ENCODE peak calls at places on chromosomes 11 and 22, in five cellular contexts. V is A549, Z is HepG2, X is GM12878, E is K562. G is an unnamed sample.

GRCh38 chr22:25085930-25086901 is 113.4 kb upstream of the CRYBB3 start:
- DNase-seq in V (no peak), Z (peak), X (peak), E (no peak), G (no peak)

GRCh38 chr11:61769169-61769920 is 16.9 kb downstream of the MYRF start:
- DNase-seq in V (peak), Z (peak), X (no peak), E (peak), G (no peak)

GRCh38 chr11:2178906-2179494 is 7.4 kb upstream of the TH start:
- DNase-seq in V (no peak), Z (peak), X (no peak), E (no peak), G (no peak)

GRCh38 chr22:11627436-11627797 is 3900.6 kb upstream of the OR11H1 start:
- DNase-seq in V (no peak), Z (no peak), X (no peak), E (no peak), G (no peak)

GRCh38 chr22:19998232-19998951 is 18.2 kb downstream of the ARVCF start:
- DNase-seq in V (no peak), Z (no peak), X (no peak), E (no peak), G (no peak)

GRCh38 chr11:57213282-57214086 is 23.6 kb downstream of the APLNR start:
- DNase-seq in V (no peak), Z (no peak), X (no peak), E (no peak), G (no peak)

GRCh38 chr22:34437140-34437539 is 516.9 kb upstream of the LARGE1 start:
- DNase-seq in V (no peak), Z (no peak), X (no peak), E (no peak), G (no peak)

GRCh38 chr11:65891180-65892136 is 985 bp downstream of the CCDC85B start:
- DNase-seq in V (peak), Z (peak), X (no peak), E (peak), G (no peak)

GRCh38 chr11:30697032-30697431 is 110.9 kb upstream of the MPPED2 start:
- DNase-seq in V (no peak), Z (no peak), X (no peak), E (no peak), G (no peak)

GRCh38 chr11:102940714-102941588 is 14.6 kb downstream of the MMP13 start:
- DNase-seq in V (peak), Z (peak), X (peak), E (peak), G (no peak)

GRCh38 chr22:26362471-26362870 is 66.6 kb upstream of the ASPHD2 start:
- DNase-seq in V (no peak), Z (no peak), X (no peak), E (no peak), G (no peak)

GRCh38 chr22:38870791-38871359 is 1.1 kb downstream of the CBX6 start:
- DNase-seq in V (no peak), Z (no peak), X (no peak), E (no peak), G (no peak)

GRCh38 chr22:30867746-30868662 is 100.6 kb downstream of the MORC2 start:
- DNase-seq in V (no peak), Z (no peak), X (no peak), E (no peak), G (no peak)

GRCh38 chr11:74702383-74703007 is 28.7 kb downstream of the CHRDL2 start:
- DNase-seq in V (peak), Z (peak), X (no peak), E (peak), G (peak)

GRCh38 chr11:125881291-125881690 is 6.2 kb upstream of the HYLS1 start:
- DNase-seq in V (no peak), Z (no peak), X (no peak), E (no peak), G (no peak)

GRCh38 chr11:107139396-107139795 is 121.1 kb upstream of the GUCY1A2 start:
- DNase-seq in V (no peak), Z (no peak), X (no peak), E (no peak), G (no peak)

GRCh38 chr11:8948901-8949300 is 6.1 kb upstream of the ASCL3 start:
- DNase-seq in V (no peak), Z (no peak), X (no peak), E (no peak), G (no peak)

GRCh38 chr11:2976289-2977063 is 15.7 kb downstream of the NAP1L4 start:
- DNase-seq in V (no peak), Z (no peak), X (no peak), E (no peak), G (no peak)

GRCh38 chr22:23147632-23148387 is 2.5 kb downstream of the RAB36 start:
- DNase-seq in V (no peak), Z (peak), X (no peak), E (no peak), G (no peak)

GRCh38 chr22:43228330-43228729 is 41.4 kb upstream of the TTLL12 start:
- DNase-seq in V (peak), Z (no peak), X (no peak), E (peak), G (peak)

GRCh38 chr11:73734996-73735395 is 25.9 kb downstream of the RAB6A start:
- DNase-seq in V (no peak), Z (no peak), X (no peak), E (no peak), G (no peak)

GRCh38 chr11:16610738-16611388 is 127.6 kb upstream of the C11orf58 start:
- DNase-seq in V (no peak), Z (no peak), X (no peak), E (no peak), G (peak)

GRCh38 chr11:22583963-22584492 is 41.6 kb downstream of the FANCF start:
- DNase-seq in V (no peak), Z (no peak), X (no peak), E (no peak), G (no peak)

GRCh38 chr11:128686745-128687177 is 7.1 kb upstream of the FLI1 start:
- DNase-seq in V (no peak), Z (no peak), X (no peak), E (no peak), G (peak)

GRCh38 chr11:94583885-94584500 is 16.8 kb downstream of the PIWIL4 start:
- DNase-seq in V (no peak), Z (no peak), X (peak), E (no peak), G (no peak)

GRCh38 chr22:40289991-40290459 is 56.3 kb upstream of the ADSL start:
- DNase-seq in V (no peak), Z (no peak), X (peak), E (no peak), G (no peak)

GRCh38 chr22:22513619-22514018 is 5.1 kb upstream of the ZNF280B start:
- DNase-seq in V (no peak), Z (no peak), X (no peak), E (no peak), G (no peak)

GRCh38 chr22:19966908-19967750 is 25.5 kb upstream of the TXNRD2 start:
- DNase-seq in V (no peak), Z (no peak), X (no peak), E (no peak), G (no peak)

GRCh38 chr22:44316393-44317162 is 3.8 kb upstream of the SHISAL1 start:
- DNase-seq in V (no peak), Z (no peak), X (no peak), E (no peak), G (no peak)

GRCh38 chr11:6468712-6469495 is 4.8 kb downstream of the TRIM3 start:
- DNase-seq in V (no peak), Z (peak), X (peak), E (peak), G (peak)

GRCh38 chr11:66979336-66979980 is 4.4 kb downstream of the C11orf86 start:
- DNase-seq in V (no peak), Z (no peak), X (no peak), E (no peak), G (no peak)

GRCh38 chr11:125167292-125167953 is 2.9 kb downstream of the PKNOX2 start:
- DNase-seq in V (no peak), Z (no peak), X (no peak), E (no peak), G (peak)

GRCh38 chr11:47188262-47188661 is 2.0 kb upstream of the PACSIN3 start:
- DNase-seq in V (no peak), Z (no peak), X (no peak), E (no peak), G (no peak)

GRCh38 chr22:50656122-50657070 is 16.2 kb upstream of the SHANK3 start:
- DNase-seq in V (peak), Z (peak), X (no peak), E (no peak), G (no peak)

GRCh38 chr22:30940655-30941362 is 27.8 kb downstream of the MORC2 start:
- DNase-seq in V (no peak), Z (no peak), X (no peak), E (no peak), G (no peak)

GRCh38 chr11:8937159-8937558 is 4.4 kb upstream of the C11orf16 start:
- DNase-seq in V (no peak), Z (no peak), X (no peak), E (no peak), G (no peak)

DNA sequence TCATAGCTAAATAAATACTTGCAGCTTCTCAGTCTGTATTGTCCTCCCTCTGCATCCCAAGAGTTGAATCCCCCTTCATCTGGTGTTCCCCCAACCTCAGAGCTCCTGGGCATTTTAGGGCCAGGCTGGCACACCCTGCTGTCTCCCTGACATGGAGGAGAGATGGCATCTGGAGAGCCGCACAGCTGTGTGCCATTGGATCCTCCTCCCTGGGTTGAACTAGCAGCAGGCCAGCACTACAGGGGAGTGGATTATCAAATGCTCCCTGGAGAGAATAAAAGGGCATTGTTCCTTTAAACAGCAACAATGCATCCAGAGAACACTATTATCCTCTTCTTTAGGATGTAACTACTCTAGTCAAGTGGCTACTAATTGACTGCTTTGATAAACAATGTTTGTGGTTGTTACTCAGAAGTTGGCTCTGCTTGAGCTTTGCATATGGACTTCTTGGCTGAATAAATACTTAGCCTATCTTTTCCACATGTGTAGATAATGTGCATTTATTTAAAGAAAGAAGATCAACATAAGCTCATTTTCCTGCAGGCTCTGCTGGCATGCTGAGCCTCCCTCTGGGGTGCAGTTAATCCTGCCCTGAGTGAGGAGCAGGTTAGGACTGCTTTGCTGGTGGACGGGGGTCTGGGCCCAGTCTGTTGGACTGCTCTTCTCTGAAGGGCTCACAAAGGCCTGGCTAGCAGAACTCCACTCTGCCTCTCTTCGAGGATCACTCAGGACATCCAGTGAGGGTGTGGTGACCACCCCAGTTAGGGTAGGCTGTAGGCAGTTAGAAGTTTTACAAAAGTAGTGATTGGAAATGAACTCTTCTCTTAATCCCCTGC is 897.2 kb downstream of the TBC1D22A start:
- DNase-seq in V (no peak), Z (no peak), X (no peak), E (no peak), G (no peak)
- TF ChIP-seq HDAC2 in V (no peak), Z (no peak), X (no peak), E (no peak), G (no peak)

DNA sequence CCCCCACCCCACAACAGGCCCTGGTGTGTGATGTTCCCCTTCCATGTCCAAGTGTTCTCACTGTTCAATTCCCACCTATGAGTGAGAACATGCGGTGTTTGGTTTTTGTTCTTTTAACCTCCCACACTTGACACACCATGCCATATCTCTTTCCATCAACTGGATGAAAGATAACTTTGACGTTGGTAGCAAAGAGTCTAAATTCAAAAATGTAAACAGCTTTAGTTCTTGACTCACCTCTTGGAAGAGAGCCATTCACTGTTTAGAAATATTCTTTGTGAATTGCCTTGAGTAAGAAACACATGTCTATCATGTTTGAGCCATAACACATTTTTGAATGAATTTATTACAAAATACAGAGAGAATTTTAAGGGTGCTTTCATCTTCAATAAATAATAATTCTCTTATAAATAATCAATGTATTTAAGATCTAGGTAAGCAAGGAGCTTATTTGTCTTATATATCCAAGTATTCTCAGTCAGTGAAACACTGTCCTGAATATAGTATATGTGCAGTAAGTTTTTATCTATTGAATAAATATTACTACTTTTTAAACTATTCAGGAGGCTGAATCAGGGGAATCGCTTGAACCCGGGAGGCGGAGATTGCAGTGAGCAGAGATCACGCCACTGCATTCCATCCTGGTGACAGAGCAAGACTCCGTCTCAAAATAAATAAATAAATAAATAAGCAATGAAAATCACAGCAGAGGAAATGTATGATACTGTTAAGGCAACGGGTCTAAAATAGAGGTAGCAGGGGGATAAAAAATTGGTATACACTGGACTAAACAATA is 6.7 kb downstream of the CARD18 start:
- DNase-seq in V (no peak), Z (peak), X (no peak), E (no peak), G (no peak)
- TF ChIP-seq HDAC2 in V (no peak), Z (no peak), X (no peak), E (no peak), G (no peak)

GRCh38 chr11:1029051-1029450 is 7.5 kb downstream of the MUC6 start:
- DNase-seq in V (no peak), Z (no peak), X (no peak), E (no peak), G (no peak)

GRCh38 chr11:1030556-1030955 is 6.0 kb downstream of the MUC6 start:
- DNase-seq in V (no peak), Z (no peak), X (no peak), E (no peak), G (no peak)

GRCh38 chr11:1030086-1030485 is 6.4 kb downstream of the MUC6 start:
- DNase-seq in V (no peak), Z (no peak), X (no peak), E (no peak), G (no peak)

GRCh38 chr11:1028616-1029015 is 7.9 kb downstream of the MUC6 start:
- DNase-seq in V (no peak), Z (no peak), X (no peak), E (no peak), G (no peak)

GRCh38 chr11:1029686-1030085 is 6.8 kb downstream of the MUC6 start:
- DNase-seq in V (no peak), Z (no peak), X (no peak), E (no peak), G (no peak)
- TF ChIP-seq HDAC2 in V (no peak), Z (no peak), X (no peak), E (no peak), G (no peak)

GRCh38 chr11:70601861-70602575 is 203.7 kb downstream of the CTTN start:
- DNase-seq in V (no peak), Z (no peak), X (no peak), E (no peak), G (no peak)
- TF ChIP-seq HDAC2 in V (no peak), Z (no peak), X (no peak), E (no peak), G (no peak)

GRCh38 chr11:70206226-70206785 is 3.2 kb downstream of the FADD start:
- DNase-seq in V (no peak), Z (no peak), X (no peak), E (no peak), G (no peak)
- TF ChIP-seq HDAC2 in V (no peak), Z (no peak), X (no peak), E (no peak), G (no peak)

G was measured in H1.